ENCODE peak calls at places on chromosomes 7 and 10, in six cellular contexts. W is RWPE2, K is sigmoid colon, A is colonic mucosa, R is psoas muscle, U is brain microvascular endothelial cell. M is an unnamed sample.

GRCh38 chr10:114444819-114445218 is 40.5 kb upstream of the AFAP1L2 start:
- DNase-seq in W (no peak), K (no peak), A (no peak), R (no peak), U (no peak), M (no peak)

GRCh38 chr7:128455556-128456254 is at the start of gene HILPDA:
- DNase-seq in W (peak), K (peak), A (peak), R (peak), U (peak), M (peak)

GRCh38 chr7:150966002-150966401 is 12.1 kb downstream of the KCNH2 start:
- DNase-seq in W (no peak), K (no peak), A (no peak), R (no peak), U (no peak), M (no peak)

GRCh38 chr7:70595741-70596574 is 536.0 kb upstream of the GALNT17 start:
- DNase-seq in W (no peak), K (no peak), A (peak), R (peak), U (no peak), M (peak)

GRCh38 chr10:133306941-133307379 is 1.7 kb downstream of the TUBGCP2 start:
- DNase-seq in W (no peak), K (no peak), A (no peak), R (no peak), U (no peak), M (no peak)

GRCh38 chr10:33117816-33118215 is 159.8 kb upstream of the ITGB1 start:
- DNase-seq in W (no peak), K (no peak), A (no peak), R (no peak), U (no peak), M (no peak)

GRCh38 chr7:133703547-133703946 is 423.6 kb upstream of the LRGUK start:
- DNase-seq in W (no peak), K (no peak), A (no peak), R (no peak), U (peak), M (no peak)

GRCh38 chr10:102381983-102382382 is 13.5 kb upstream of the NFKB2 start:
- DNase-seq in W (no peak), K (no peak), A (no peak), R (no peak), U (no peak), M (no peak)

GRCh38 chr7:70571986-70572385 is 560.0 kb upstream of the GALNT17 start:
- DNase-seq in W (no peak), K (no peak), A (peak), R (no peak), U (no peak), M (no peak)

GRCh38 chr10:28496481-28496961 is 36.4 kb upstream of the WAC start:
- DNase-seq in W (no peak), K (no peak), A (no peak), R (no peak), U (no peak), M (no peak)

GRCh38 chr7:133434246-133434865 is 181.5 kb downstream of the EXOC4 start:
- DNase-seq in W (no peak), K (no peak), A (no peak), R (no peak), U (no peak), M (no peak)

GRCh38 chr10:52775132-52775647 is 2.6 kb upstream of the MBL2 start:
- DNase-seq in W (no peak), K (no peak), A (no peak), R (no peak), U (no peak), M (no peak)

GRCh38 chr7:26440993-26441636 is 149.5 kb downstream of the SNX10 start:
- DNase-seq in W (no peak), K (no peak), A (no peak), R (no peak), U (no peak), M (no peak)

GRCh38 chr7:63900394-63901203 is 98.0 kb upstream of the ZNF722 start:
- DNase-seq in W (no peak), K (peak), A (peak), R (peak), U (no peak), M (peak)

GRCh38 chr10:24427678-24428409 is 218.9 kb downstream of the KIAA1217 start:
- DNase-seq in W (no peak), K (no peak), A (no peak), R (no peak), U (no peak), M (no peak)

GRCh38 chr7:151085691-151086620 is at the start of gene AGAP3:
- DNase-seq in W (peak), K (peak), A (peak), R (peak), U (peak), M (peak)

GRCh38 chr7:158955146-158955870 is 99.0 kb downstream of the DYNC2I1 start:
- DNase-seq in W (no peak), K (peak), A (no peak), R (no peak), U (no peak), M (no peak)
- TF ChIP-seq CTCF in W (no peak), K (no peak), A (no peak), R (no peak), U (no peak), M (no peak)

GRCh38 chr10:131649609-131650008 is 251.2 kb upstream of the PPP2R2D start:
- DNase-seq in W (no peak), K (no peak), A (no peak), R (no peak), U (no peak), M (no peak)

GRCh38 chr10:131650169-131650705 is 250.6 kb upstream of the PPP2R2D start:
- DNase-seq in W (no peak), K (no peak), A (no peak), R (no peak), U (no peak), M (no peak)

GRCh38 chr10:131651674-131652093 is 249.1 kb upstream of the PPP2R2D start:
- DNase-seq in W (peak), K (no peak), A (no peak), R (no peak), U (no peak), M (peak)

GRCh38 chr10:131652416-131652815 is 248.4 kb upstream of the PPP2R2D start:
- DNase-seq in W (peak), K (no peak), A (no peak), R (no peak), U (no peak), M (no peak)

DNA sequence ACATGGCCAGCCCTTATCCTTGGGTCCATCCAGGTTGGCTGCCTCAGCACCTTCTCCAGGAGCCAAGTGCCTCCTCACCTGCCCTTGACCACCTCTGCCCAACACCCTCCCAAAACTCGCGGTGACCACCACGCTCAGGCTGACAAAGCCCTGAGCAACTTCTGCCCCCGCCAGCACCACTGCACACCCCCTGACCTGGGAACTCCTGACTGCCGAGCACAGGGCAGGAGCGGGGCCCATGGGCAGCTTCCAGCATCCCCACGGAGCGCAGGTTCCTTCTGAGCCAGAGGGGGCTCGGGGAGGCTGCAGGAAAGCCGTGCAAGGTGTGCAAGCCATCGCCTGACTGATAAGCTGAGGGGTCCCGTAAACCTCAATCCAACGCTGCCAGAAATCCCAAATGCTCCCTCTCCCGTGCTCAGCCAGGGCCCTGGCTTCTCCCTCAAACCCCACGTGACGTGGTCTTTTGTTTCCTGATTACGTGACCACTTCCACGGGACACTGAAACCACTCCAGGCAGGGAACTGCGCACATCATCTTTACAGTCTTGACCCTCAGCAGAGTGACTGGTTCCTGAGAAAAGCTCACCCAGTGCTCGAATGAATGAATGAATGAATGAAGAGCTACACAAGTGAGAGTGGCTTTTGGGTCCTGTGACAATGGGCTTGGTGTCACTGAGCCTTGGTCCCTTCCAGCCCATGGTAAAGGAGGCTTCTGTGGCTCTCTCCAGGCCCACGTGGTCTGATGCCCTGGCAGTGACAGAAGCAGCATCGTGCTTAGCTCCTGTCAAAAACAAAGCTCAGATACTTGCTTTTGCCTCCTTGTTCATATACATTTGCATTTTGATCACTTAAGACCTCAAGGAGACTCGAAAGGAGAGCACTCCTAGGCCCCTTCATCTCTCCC is 249.8 kb upstream of the PPP2R2D start:
- DNase-seq in W (peak), K (no peak), A (no peak), R (no peak), U (no peak), M (peak)
- H3K27ac ChIP-seq in W (no peak), K (no peak), A (no peak), R (no peak), U (no peak), M (no peak)

DNA sequence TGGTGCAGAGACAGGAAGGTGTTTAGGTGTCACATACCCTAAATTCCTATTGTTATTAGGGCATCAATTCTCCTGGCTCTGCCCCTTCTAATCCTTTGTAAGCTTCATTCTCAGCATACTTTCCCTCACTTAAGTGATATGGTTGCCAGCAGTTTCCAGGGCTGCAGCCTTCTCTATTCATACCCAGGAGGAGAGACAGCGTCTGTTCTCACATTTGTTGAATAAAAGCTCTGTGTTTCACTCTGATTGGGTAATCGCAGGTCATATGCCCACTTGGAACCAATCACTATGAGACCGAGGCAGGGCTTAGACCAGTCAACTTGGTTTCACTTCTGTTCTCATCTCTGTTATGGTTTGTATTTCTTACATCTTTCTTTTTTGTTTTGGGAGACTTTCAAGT is 109.6 kb upstream of the MTPN start:
- DNase-seq in W (no peak), K (peak), A (no peak), R (no peak), U (peak), M (no peak)
- H3K4me3 ChIP-seq in W (peak), K (peak), A (no peak), R (peak), U (peak), M (no peak)

GRCh38 chr10:71033396-71033980 is 145.1 kb upstream of the PCBD1 start:
- DNase-seq in W (no peak), K (peak), A (no peak), R (no peak), U (no peak), M (no peak)
- TF ChIP-seq CTCF in W (no peak), K (no peak), A (no peak), R (no peak), U (peak), M (no peak)

GRCh38 chr7:75951506-75951905 is 36.6 kb downstream of the POR start:
- DNase-seq in W (no peak), K (no peak), A (no peak), R (peak), U (peak), M (no peak)
- H3K27ac ChIP-seq in W (no peak), K (no peak), A (no peak), R (peak), U (no peak), M (no peak)

GRCh38 chr7:74287303-74288033 is 1.7 kb upstream of the CLIP2 start:
- DNase-seq in W (no peak), K (no peak), A (peak), R (no peak), U (no peak), M (no peak)
- H3K4me3 ChIP-seq in W (no peak), K (no peak), A (no peak), R (no peak), U (no peak), M (no peak)

GRCh38 chr10:57993302-57993701 is 274.4 kb downstream of the IPMK start:
- DNase-seq in W (no peak), K (no peak), A (no peak), R (no peak), U (no peak), M (no peak)
- TF ChIP-seq CTCF in W (no peak), K (no peak), A (no peak), R (no peak), U (no peak), M (no peak)